ENCODE peak calls at places on chromosomes 2 and 18, in seven cellular contexts. One of them, this sample, is unnamed.

GRCh38 chr2:226424971-226425370 is 374.6 kb downstream of the IRS1 start:
- DNase-seq in A549: no peak
- DNase-seq in adrenal gland: no peak
- DNase-seq in HCT116: no peak
- DNase-seq in stomach: no peak
- DNase-seq in uterus: no peak
- DNase-seq in K562: no peak
- DNase-seq in this sample: no peak

GRCh38 chr2:3184167-3184566 is 193.5 kb downstream of the EIPR1 start:
- DNase-seq in stomach: no peak
- DNase-seq in K562: no peak
- DNase-seq in adrenal gland: no peak
- DNase-seq in uterus: no peak
- DNase-seq in A549: no peak
- DNase-seq in HCT116: no peak
- DNase-seq in this sample: no peak

GRCh38 chr2:233380132-233381012 is 26.1 kb downstream of the DGKD start:
- DNase-seq in uterus: no peak
- DNase-seq in stomach: no peak
- DNase-seq in adrenal gland: no peak
- DNase-seq in K562: peak; percentile 50
- DNase-seq in A549: no peak
- DNase-seq in HCT116: no peak
- DNase-seq in this sample: no peak

GRCh38 chr2:57368190-57368589 is 678.4 kb upstream of the VRK2 start:
- DNase-seq in stomach: no peak
- DNase-seq in K562: no peak
- DNase-seq in uterus: no peak
- DNase-seq in adrenal gland: no peak
- DNase-seq in HCT116: no peak
- DNase-seq in A549: no peak
- DNase-seq in this sample: no peak

GRCh38 chr18:74402806-74403433 is 54.2 kb downstream of the DIPK1C start:
- DNase-seq in stomach: peak; percentile 19
- DNase-seq in HCT116: no peak
- DNase-seq in uterus: no peak
- DNase-seq in K562: no peak
- DNase-seq in adrenal gland: no peak
- DNase-seq in A549: no peak
- DNase-seq in this sample: peak; percentile 41

GRCh38 chr2:201980389-201980821 is 53.2 kb upstream of the FZD7 start:
- DNase-seq in K562: no peak
- DNase-seq in HCT116: no peak
- DNase-seq in adrenal gland: no peak
- DNase-seq in stomach: no peak
- DNase-seq in uterus: no peak
- DNase-seq in A549: no peak
- DNase-seq in this sample: no peak

GRCh38 chr2:198371902-198372611 is 567.7 kb downstream of the PLCL1 start:
- DNase-seq in HCT116: no peak
- DNase-seq in A549: no peak
- DNase-seq in uterus: no peak
- DNase-seq in K562: no peak
- DNase-seq in adrenal gland: no peak
- DNase-seq in stomach: no peak
- DNase-seq in this sample: no peak

GRCh38 chr18:40088130-40088529 is 1866.9 kb upstream of the PIK3C3 start:
- DNase-seq in A549: no peak
- DNase-seq in uterus: no peak
- DNase-seq in K562: no peak
- DNase-seq in stomach: no peak
- DNase-seq in adrenal gland: no peak
- DNase-seq in HCT116: no peak
- DNase-seq in this sample: no peak

GRCh38 chr2:173307287-173307686 is 47.4 kb upstream of the CDCA7 start:
- DNase-seq in A549: no peak
- DNase-seq in uterus: no peak
- DNase-seq in stomach: no peak
- DNase-seq in K562: no peak
- DNase-seq in adrenal gland: no peak
- DNase-seq in HCT116: no peak
- DNase-seq in this sample: no peak

GRCh38 chr2:226887940-226888339 is 52.1 kb downstream of the RHBDD1 start:
- DNase-seq in adrenal gland: no peak
- DNase-seq in stomach: no peak
- DNase-seq in K562: no peak
- DNase-seq in uterus: no peak
- DNase-seq in HCT116: no peak
- DNase-seq in A549: peak; percentile 11
- DNase-seq in this sample: no peak

GRCh38 chr18:46423226-46423805 is 233.7 kb downstream of the LOXHD1 start:
- DNase-seq in stomach: no peak
- DNase-seq in K562: no peak
- DNase-seq in A549: no peak
- DNase-seq in HCT116: no peak
- DNase-seq in uterus: no peak
- DNase-seq in adrenal gland: no peak
- DNase-seq in this sample: no peak

GRCh38 chr2:2192385-2192957 is 138.6 kb downstream of the MYT1L start:
- DNase-seq in HCT116: no peak
- DNase-seq in A549: no peak
- DNase-seq in uterus: no peak
- DNase-seq in stomach: no peak
- DNase-seq in adrenal gland: no peak
- DNase-seq in K562: no peak
- DNase-seq in this sample: no peak

GRCh38 chr2:127820080-127820668 is 9.2 kb upstream of the WDR33 start:
- DNase-seq in stomach: no peak
- DNase-seq in A549: peak; percentile 33
- DNase-seq in uterus: no peak
- DNase-seq in HCT116: peak; percentile 28
- DNase-seq in K562: no peak
- DNase-seq in adrenal gland: no peak
- DNase-seq in this sample: peak; percentile 33

GRCh38 chr2:170462433-170463205 is 252.5 kb upstream of the SP5 start:
- DNase-seq in stomach: no peak
- DNase-seq in HCT116: no peak
- DNase-seq in uterus: no peak
- DNase-seq in K562: peak; percentile 37
- DNase-seq in A549: no peak
- DNase-seq in adrenal gland: no peak
- DNase-seq in this sample: no peak

GRCh38 chr2:42935692-42936631 is 143.6 kb upstream of the HAAO start:
- DNase-seq in A549: no peak
- DNase-seq in adrenal gland: no peak
- DNase-seq in stomach: no peak
- DNase-seq in HCT116: no peak
- DNase-seq in K562: no peak
- DNase-seq in uterus: no peak
- DNase-seq in this sample: no peak

GRCh38 chr2:30772021-30772705 is 35.1 kb downstream of the CAPN13 start:
- DNase-seq in stomach: peak; percentile 13
- DNase-seq in uterus: no peak
- DNase-seq in HCT116: no peak
- DNase-seq in K562: no peak
- DNase-seq in A549: no peak
- DNase-seq in adrenal gland: no peak
- DNase-seq in this sample: no peak

GRCh38 chr2:239311132-239312040 is 89.4 kb downstream of the HDAC4 start:
- DNase-seq in uterus: peak; percentile 55
- DNase-seq in K562: no peak
- DNase-seq in A549: no peak
- DNase-seq in stomach: peak; percentile 25
- DNase-seq in adrenal gland: peak; percentile 84
- DNase-seq in HCT116: no peak
- DNase-seq in this sample: no peak
- TF ChIP-seq POLR2A in uterus: no peak
- TF ChIP-seq POLR2A in K562: no peak
- TF ChIP-seq POLR2A in A549: no peak
- TF ChIP-seq POLR2A in stomach: no peak
- TF ChIP-seq POLR2A in adrenal gland: no peak
- TF ChIP-seq POLR2A in HCT116: no peak
- TF ChIP-seq POLR2A in this sample: no peak

GRCh38 chr2:214255046-214255445 is 155.8 kb upstream of the VWC2L start:
- DNase-seq in stomach: no peak
- DNase-seq in A549: no peak
- DNase-seq in HCT116: no peak
- DNase-seq in K562: no peak
- DNase-seq in uterus: no peak
- DNase-seq in adrenal gland: no peak
- DNase-seq in this sample: no peak
- TF ChIP-seq POLR2A in stomach: no peak
- TF ChIP-seq POLR2A in A549: no peak
- TF ChIP-seq POLR2A in HCT116: no peak
- TF ChIP-seq POLR2A in K562: no peak
- TF ChIP-seq POLR2A in uterus: no peak
- TF ChIP-seq POLR2A in adrenal gland: no peak
- TF ChIP-seq POLR2A in this sample: no peak

DNA sequence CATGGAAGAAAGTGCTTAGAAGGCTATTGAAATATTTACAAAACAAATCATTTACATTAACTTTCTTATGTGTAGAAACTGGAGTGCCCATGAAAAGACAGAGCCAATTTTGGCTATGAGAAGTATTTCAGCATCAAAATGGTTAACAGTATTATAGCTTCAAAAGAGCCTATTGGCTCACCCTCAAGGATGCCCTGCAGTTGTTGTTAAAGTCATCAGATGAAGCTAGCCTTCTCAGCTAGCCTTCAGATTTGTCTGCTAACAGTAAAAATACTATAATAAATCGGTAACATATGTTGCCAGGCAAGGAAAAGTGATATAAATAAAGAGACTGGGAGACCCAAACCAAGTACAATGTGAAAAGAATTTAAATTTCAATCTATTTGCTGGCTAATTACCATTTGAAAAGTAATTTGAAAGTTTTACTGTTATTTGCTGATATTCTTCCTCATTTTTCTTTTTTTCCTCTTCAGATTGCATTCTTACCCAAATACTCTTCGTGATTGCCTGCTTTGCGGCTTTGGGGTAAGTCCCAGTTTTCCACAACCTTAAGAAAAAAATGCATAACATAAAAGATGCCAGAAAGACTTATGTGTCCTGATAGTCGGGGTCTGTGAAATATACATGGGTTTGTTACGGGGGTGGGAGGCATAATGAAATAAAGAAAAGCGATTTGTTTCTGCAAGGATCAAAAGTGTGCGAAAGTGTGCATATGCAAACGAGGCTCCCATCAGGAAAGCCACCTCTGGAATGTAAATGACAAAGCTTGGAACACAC is 256.5 kb downstream of the MEIS1 start:
- DNase-seq in HCT116: no peak
- DNase-seq in K562: no peak
- DNase-seq in adrenal gland: peak; percentile 48
- DNase-seq in A549: no peak
- DNase-seq in uterus: no peak
- DNase-seq in stomach: no peak
- DNase-seq in this sample: no peak
- TF ChIP-seq POLR2A in HCT116: no peak
- TF ChIP-seq POLR2A in K562: no peak
- TF ChIP-seq POLR2A in adrenal gland: peak; percentile 35
- TF ChIP-seq POLR2A in A549: no peak
- TF ChIP-seq POLR2A in uterus: peak; percentile 18
- TF ChIP-seq POLR2A in stomach: no peak
- TF ChIP-seq POLR2A in this sample: no peak

GRCh38 chr18:26702023-26702422 is 153.7 kb upstream of the KCTD1 start:
- DNase-seq in adrenal gland: no peak
- DNase-seq in HCT116: no peak
- DNase-seq in A549: no peak
- DNase-seq in K562: no peak
- DNase-seq in uterus: no peak
- DNase-seq in stomach: no peak
- DNase-seq in this sample: no peak

GRCh38 chr18:26700728-26701127 is 152.4 kb upstream of the KCTD1 start:
- DNase-seq in HCT116: no peak
- DNase-seq in uterus: no peak
- DNase-seq in K562: no peak
- DNase-seq in stomach: no peak
- DNase-seq in adrenal gland: no peak
- DNase-seq in A549: no peak
- DNase-seq in this sample: no peak

GRCh38 chr18:26700201-26700600 is 151.8 kb upstream of the KCTD1 start:
- DNase-seq in uterus: no peak
- DNase-seq in A549: no peak
- DNase-seq in adrenal gland: no peak
- DNase-seq in K562: no peak
- DNase-seq in stomach: no peak
- DNase-seq in HCT116: no peak
- DNase-seq in this sample: no peak

GRCh38 chr18:26706796-26707406 is 158.5 kb upstream of the KCTD1 start:
- DNase-seq in A549: no peak
- DNase-seq in uterus: no peak
- DNase-seq in HCT116: no peak
- DNase-seq in adrenal gland: no peak
- DNase-seq in stomach: peak; percentile 42
- DNase-seq in K562: no peak
- DNase-seq in this sample: no peak

DNA sequence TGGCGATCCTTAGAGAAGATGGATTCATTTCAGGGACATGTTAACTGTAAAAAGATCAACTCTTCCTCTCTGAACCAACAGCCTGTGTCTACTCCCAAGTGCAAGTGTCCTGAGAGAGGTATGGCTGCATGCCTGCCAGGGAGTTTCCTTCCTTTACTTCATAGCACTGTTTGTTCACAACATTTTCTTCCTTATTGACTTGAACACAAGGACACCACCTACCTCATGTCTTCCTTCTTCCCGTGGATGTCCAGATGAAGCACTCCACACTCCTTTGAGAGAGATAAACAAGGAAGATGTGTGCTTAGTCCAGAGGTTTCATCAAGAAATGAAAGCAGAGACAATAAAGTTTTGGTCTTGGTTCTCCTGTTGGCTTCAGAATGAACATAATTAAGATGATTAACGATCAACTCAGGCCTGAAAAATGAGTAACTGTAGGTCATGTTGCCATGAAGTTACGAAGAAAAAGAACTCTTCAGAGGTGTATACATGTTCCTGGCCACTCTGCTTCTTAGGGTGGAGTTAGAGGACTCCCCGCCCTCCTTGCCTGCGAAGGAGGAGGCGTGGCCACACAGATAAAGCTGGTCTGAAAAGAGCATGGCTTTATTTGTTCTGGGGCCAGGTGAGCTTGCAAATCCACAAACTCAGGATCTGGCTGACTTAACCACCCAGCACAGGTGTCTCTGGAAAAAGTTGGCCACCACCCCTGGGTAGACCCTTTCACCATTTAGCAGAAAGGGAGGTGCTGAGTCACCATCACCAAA is 155.0 kb upstream of the KCTD1 start:
- DNase-seq in stomach: peak; percentile 83
- DNase-seq in A549: peak; percentile 4
- DNase-seq in HCT116: no peak
- DNase-seq in K562: no peak
- DNase-seq in adrenal gland: no peak
- DNase-seq in uterus: no peak
- DNase-seq in this sample: no peak
- TF ChIP-seq POLR2A in stomach: no peak
- TF ChIP-seq POLR2A in A549: no peak
- TF ChIP-seq POLR2A in HCT116: no peak
- TF ChIP-seq POLR2A in K562: no peak
- TF ChIP-seq POLR2A in adrenal gland: no peak
- TF ChIP-seq POLR2A in uterus: no peak
- TF ChIP-seq POLR2A in this sample: no peak